ENCODE peak calls at places on chromosome 12, in five cellular contexts. U is K562, M is WTC11, D is A549, F is H1. B is an unnamed sample.

GRCh38 chr12:124196236-124196635 is 98.7 kb upstream of the RFLNA start:
- DNase-seq in U (no peak), M (no peak), D (no peak), F (no peak), B (no peak)

GRCh38 chr12:98544741-98545140 is 29.4 kb downstream of the TMPO start:
- DNase-seq in U (no peak), M (no peak), D (no peak), F (no peak), B (no peak)

GRCh38 chr12:94817695-94818075 is 167.3 kb upstream of the TMCC3 start:
- DNase-seq in U (no peak), M (no peak), D (no peak), F (no peak), B (no peak)

GRCh38 chr12:4858385-4858784 is 51.3 kb upstream of the KCNA1 start:
- DNase-seq in U (no peak), M (peak), D (no peak), F (peak), B (peak)

GRCh38 chr12:75877588-75878381 is 153.8 kb downstream of the PHLDA1 start:
- DNase-seq in U (no peak), M (no peak), D (no peak), F (no peak), B (no peak)

GRCh38 chr12:2640281-2640680 is 154.5 kb upstream of the FKBP4 start:
- DNase-seq in U (no peak), M (peak), D (peak), F (no peak), B (no peak)

GRCh38 chr12:51721281-51721940 is 127.1 kb downstream of the FIGNL2 start:
- DNase-seq in U (peak), M (peak), D (no peak), F (peak), B (no peak)

GRCh38 chr12:50642035-50642451 is 121.9 kb upstream of the ATF1 start:
- DNase-seq in U (peak), M (no peak), D (peak), F (no peak), B (peak)

GRCh38 chr12:50690923-50691322 is 73.0 kb upstream of the ATF1 start:
- DNase-seq in U (no peak), M (no peak), D (no peak), F (no peak), B (peak)

GRCh38 chr12:120554658-120555057 is 20.5 kb downstream of the RNF10 start:
- DNase-seq in U (no peak), M (no peak), D (no peak), F (no peak), B (no peak)

GRCh38 chr12:24047345-24047744 is 97.9 kb upstream of the SOX5 start:
- DNase-seq in U (no peak), M (no peak), D (no peak), F (no peak), B (no peak)

GRCh38 chr12:116303076-116303465 is 25.6 kb upstream of the MED13L start:
- DNase-seq in U (no peak), M (no peak), D (no peak), F (no peak), B (no peak)

GRCh38 chr12:80178846-80179245 is 79.5 kb downstream of the OTOGL start:
- DNase-seq in U (no peak), M (no peak), D (no peak), F (no peak), B (no peak)

GRCh38 chr12:80494836-80495235 is 50.8 kb downstream of the PTPRQ start:
- DNase-seq in U (no peak), M (no peak), D (no peak), F (no peak), B (no peak)

GRCh38 chr12:95838125-95838524 is 20.6 kb upstream of the SNRPF start:
- DNase-seq in U (no peak), M (no peak), D (peak), F (no peak), B (peak)

GRCh38 chr12:77377116-77377515 is 311.7 kb upstream of the E2F7 start:
- DNase-seq in U (no peak), M (no peak), D (no peak), F (no peak), B (no peak)

GRCh38 chr12:31560516-31560915 is 30.4 kb downstream of the DENND5B start:
- DNase-seq in U (no peak), M (no peak), D (no peak), F (no peak), B (no peak)

GRCh38 chr12:49055978-49056754 is 4.4 kb downstream of the KMT2D start:
- DNase-seq in U (peak), M (peak), D (peak), F (no peak), B (peak)

GRCh38 chr12:3101309-3102022 is 24.3 kb downstream of the TSPAN9 start:
- DNase-seq in U (no peak), M (no peak), D (no peak), F (no peak), B (no peak)

GRCh38 chr12:13428538-13429265 is 232.2 kb downstream of the EMP1 start:
- DNase-seq in U (no peak), M (no peak), D (no peak), F (no peak), B (no peak)

GRCh38 chr12:128543493-128543892 is 276.5 kb downstream of the TMEM132C start:
- DNase-seq in U (no peak), M (no peak), D (no peak), F (no peak), B (no peak)

GRCh38 chr12:49872781-49873181 is 29.9 kb upstream of the BCDIN3D start:
- DNase-seq in U (no peak), M (no peak), D (no peak), F (peak), B (no peak)

GRCh38 chr12:88681271-88681670 is 101.0 kb upstream of the KITLG start:
- DNase-seq in U (no peak), M (no peak), D (no peak), F (no peak), B (no peak)

GRCh38 chr12:43111608-43112007 is 440.4 kb downstream of the ADAMTS20 start:
- DNase-seq in U (no peak), M (no peak), D (no peak), F (no peak), B (no peak)

GRCh38 chr12:106576848-106577247 is 6.0 kb upstream of the RFX4 start:
- DNase-seq in U (no peak), M (no peak), D (no peak), F (no peak), B (no peak)

GRCh38 chr12:109637341-109637740 is 63.7 kb downstream of the MVK start:
- DNase-seq in U (no peak), M (no peak), D (no peak), F (no peak), B (no peak)

GRCh38 chr12:48795550-48796455 is 6.9 kb upstream of the ADCY6 start:
- DNase-seq in U (peak), M (peak), D (peak), F (peak), B (peak)

GRCh38 chr12:50542448-50542847 is 37.7 kb downstream of the DIP2B start:
- DNase-seq in U (no peak), M (no peak), D (peak), F (no peak), B (no peak)

GRCh38 chr12:31650927-31651326 is 8.6 kb upstream of the ETFBKMT start:
- DNase-seq in U (no peak), M (no peak), D (peak), F (no peak), B (no peak)

GRCh38 chr12:47361389-47362031 is 281.8 kb upstream of the AMIGO2 start:
- DNase-seq in U (peak), M (no peak), D (peak), F (no peak), B (no peak)

GRCh38 chr12:12682284-12682683 is 13.7 kb downstream of the GPR19 start:
- DNase-seq in U (no peak), M (no peak), D (no peak), F (no peak), B (no peak)

DNA sequence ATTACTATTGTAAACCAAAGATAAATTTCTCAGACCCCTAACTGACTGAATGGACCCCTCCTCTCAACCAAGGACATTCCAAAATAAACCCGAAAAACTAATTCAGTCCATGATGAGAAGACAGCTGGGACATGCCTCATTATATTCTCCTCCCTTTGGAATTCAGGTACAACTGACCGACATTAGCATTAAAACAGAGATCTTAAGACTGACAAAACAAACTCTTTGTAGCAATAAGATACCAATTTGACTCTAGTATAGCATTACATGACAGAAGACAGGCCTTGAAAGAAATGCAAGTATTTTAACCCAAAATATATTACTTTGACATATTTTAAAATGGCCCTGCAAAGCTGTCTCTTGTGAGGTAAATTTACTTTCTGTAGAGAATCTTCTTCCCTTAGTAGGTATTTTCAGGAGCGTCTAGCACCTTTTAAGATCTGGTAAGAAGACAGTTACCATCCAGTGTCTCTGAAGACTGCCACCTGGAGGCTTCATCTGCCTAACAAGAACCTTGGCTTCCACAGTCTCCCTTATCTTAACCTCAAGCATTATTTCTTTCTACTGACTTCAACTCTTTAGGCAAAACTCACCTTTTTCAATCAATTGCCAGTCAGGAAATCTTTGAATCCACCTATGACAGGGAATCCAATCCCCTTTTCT is 957.5 kb downstream of the SLC6A15 start:
- DNase-seq in U (no peak), M (peak), D (peak), F (no peak), B (no peak)
- TF ChIP-seq USF2 in U (no peak), M (no peak), D (no peak), F (no peak), B (no peak)

GRCh38 chr12:53044052-53044581 is 5.7 kb upstream of the TNS2 start:
- DNase-seq in U (peak), M (no peak), D (no peak), F (no peak), B (peak)
- TF ChIP-seq JUN in U (no peak), M (no peak), D (no peak), F (no peak), B (no peak)

DNA sequence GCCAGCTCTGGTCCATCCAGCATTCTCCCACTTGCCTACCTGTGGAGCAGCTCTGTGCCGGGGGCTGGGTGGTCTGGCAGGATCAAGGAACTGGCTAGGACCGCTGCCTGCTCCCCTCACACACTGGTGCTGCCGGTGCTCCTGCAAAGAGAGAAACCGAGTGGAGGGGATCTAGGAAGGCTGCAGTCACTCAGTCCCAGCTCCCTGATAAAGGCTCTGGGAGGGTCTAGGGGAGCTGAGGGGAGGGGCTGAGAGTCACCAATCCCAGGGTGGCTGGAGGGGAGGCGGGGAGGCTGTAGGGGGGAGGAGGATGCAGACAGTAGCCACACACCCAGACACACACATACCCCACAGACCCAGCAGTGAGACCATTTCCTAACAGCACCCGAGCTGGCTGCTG is at the start of gene TAC3:
- DNase-seq in U (peak), M (peak), D (no peak), F (no peak), B (no peak)
- TF ChIP-seq USF2 in U (no peak), M (no peak), D (no peak), F (no peak), B (no peak)

GRCh38 chr12:133192847-133193246 is 11.6 kb downstream of the ZNF268 start:
- DNase-seq in U (no peak), M (no peak), D (no peak), F (no peak), B (no peak)

DNA sequence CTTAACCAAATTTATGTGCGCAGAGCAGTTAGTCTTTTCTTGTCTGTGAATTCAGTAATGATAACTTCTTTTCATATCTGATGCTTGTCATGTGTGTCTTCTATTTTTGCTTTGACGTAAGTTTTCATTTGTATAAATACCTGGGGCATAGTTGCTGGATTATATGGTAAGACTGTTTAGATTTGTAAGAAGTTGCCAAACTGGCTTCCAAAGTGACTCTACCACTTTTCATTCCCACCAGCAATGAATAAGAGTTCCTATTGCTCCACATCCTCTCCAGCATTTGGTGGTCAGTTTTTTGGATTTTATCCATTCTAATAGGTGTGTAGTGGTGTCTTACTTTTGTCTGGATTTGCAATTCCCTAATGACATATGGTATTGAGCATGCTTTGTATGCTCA is 8.9 kb downstream of the ZNF268 start:
- DNase-seq in U (no peak), M (no peak), D (no peak), F (no peak), B (no peak)
- TF ChIP-seq JUN in U (no peak), M (no peak), D (no peak), F (no peak), B (no peak)

DNA sequence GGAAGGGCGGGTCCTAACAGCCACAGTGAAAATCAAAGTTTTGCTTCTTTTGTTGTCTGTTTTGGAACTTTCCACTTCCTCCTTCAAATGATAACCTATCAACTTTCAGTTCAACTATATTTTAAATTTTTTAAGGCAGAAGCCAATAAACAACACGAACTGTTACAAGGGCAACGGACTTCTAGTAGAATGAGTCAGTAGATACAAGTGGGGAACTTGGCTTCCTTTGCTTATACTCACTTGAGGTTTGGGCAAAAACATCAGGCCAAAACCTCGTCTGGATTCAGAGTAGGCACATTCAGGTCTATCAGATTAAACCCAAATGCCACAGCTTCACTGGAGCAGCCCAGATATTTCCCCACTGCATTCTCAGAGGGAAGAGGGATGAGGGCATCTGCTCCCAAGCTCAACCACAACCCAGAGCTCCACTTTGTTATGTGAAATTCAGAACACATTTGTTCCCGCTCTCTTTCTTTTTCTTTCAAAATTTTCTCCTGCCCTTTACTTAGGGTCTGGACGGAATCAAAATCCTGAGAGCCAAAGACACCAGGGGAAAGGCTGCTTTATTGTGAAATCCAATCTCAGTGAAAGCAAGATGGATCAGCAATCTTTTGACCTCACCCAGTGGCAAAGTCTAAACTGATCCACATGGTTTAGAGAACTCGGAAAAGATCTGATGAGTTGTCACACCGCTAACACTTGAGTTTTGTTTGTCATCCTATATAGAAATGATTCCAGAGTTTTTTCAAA is 152.5 kb upstream of the BTG1 start:
- DNase-seq in U (no peak), M (no peak), D (no peak), F (no peak), B (no peak)
- TF ChIP-seq USF2 in U (no peak), M (no peak), D (no peak), F (no peak), B (no peak)